ENCODE peak calls at places on chromosomes 2 and 18, in nine cellular contexts. I is HuH-7.5; Y is PC-3; X is Panc1; O is stimulated activated CD8-positive, alpha-beta memory T cell treated with anti-CD3 and anti-CD28 coated beads, Interleukin-15, amount 100 ng/mL, for 4 hours; Z is endothelial cell; L is NCI-H1436; B is islet precursor cell; C is mesothelial cell of epicardium. R is an unnamed sample.

GRCh38 chr2:241901018-241901380 is 31.5 kb downstream of the RTP5 start:
- DNase-seq in I (no peak), Y (no peak), X (no peak), O (no peak), Z (no peak), L (no peak), B (peak), C (no peak), R (no peak)

GRCh38 chr2:67251741-67252140 is 145.4 kb upstream of the ETAA1 start:
- DNase-seq in I (no peak), Y (no peak), X (no peak), O (no peak), Z (no peak), L (no peak), B (no peak), C (no peak), R (no peak)

GRCh38 chr2:148509703-148510036 is 134.9 kb upstream of the EPC2 start:
- DNase-seq in I (no peak), Y (no peak), X (no peak), O (no peak), Z (no peak), L (no peak), B (no peak), C (no peak), R (no peak)

GRCh38 chr18:74623047-74623816 is 25.6 kb downstream of the ZNF407 start:
- DNase-seq in I (no peak), Y (peak), X (no peak), O (no peak), Z (no peak), L (no peak), B (no peak), C (no peak), R (peak)

GRCh38 chr18:35131387-35132283 is 90.4 kb downstream of the MAPRE2 start:
- DNase-seq in I (no peak), Y (no peak), X (no peak), O (no peak), Z (no peak), L (no peak), B (no peak), C (no peak), R (no peak)

GRCh38 chr2:234863043-234863934 is 88.5 kb upstream of the SH3BP4 start:
- DNase-seq in I (no peak), Y (peak), X (no peak), O (no peak), Z (no peak), L (no peak), B (peak), C (no peak), R (peak)

GRCh38 chr18:22817844-22818243 is 115.3 kb upstream of the RBBP8 start:
- DNase-seq in I (no peak), Y (peak), X (no peak), O (no peak), Z (no peak), L (no peak), B (no peak), C (no peak), R (peak)

GRCh38 chr2:23617167-23617787 is 232.3 kb downstream of the KLHL29 start:
- DNase-seq in I (no peak), Y (no peak), X (no peak), O (no peak), Z (no peak), L (no peak), B (no peak), C (no peak), R (no peak)

GRCh38 chr2:37997629-37998028 is 72.5 kb downstream of the RMDN2 start:
- DNase-seq in I (no peak), Y (peak), X (no peak), O (no peak), Z (no peak), L (no peak), B (no peak), C (no peak), R (no peak)

GRCh38 chr2:42618116-42618515 is 49.7 kb downstream of the MTA3 start:
- DNase-seq in I (no peak), Y (no peak), X (no peak), O (no peak), Z (no peak), L (no peak), B (no peak), C (no peak), R (no peak)

GRCh38 chr2:46967990-46968647 is 52.5 kb upstream of the MCFD2 start:
- DNase-seq in I (no peak), Y (peak), X (no peak), O (no peak), Z (no peak), L (no peak), B (peak), C (no peak), R (no peak)

GRCh38 chr18:74718312-74718711 is 120.6 kb downstream of the ZNF407 start:
- DNase-seq in I (no peak), Y (no peak), X (no peak), O (no peak), Z (no peak), L (no peak), B (no peak), C (no peak), R (no peak)

GRCh38 chr2:20597868-20598183 is 53.1 kb downstream of the HS1BP3 start:
- DNase-seq in I (no peak), Y (no peak), X (no peak), O (no peak), Z (no peak), L (no peak), B (peak), C (no peak), R (no peak)

GRCh38 chr2:4073178-4073577 is 369.8 kb downstream of the DCDC2C start:
- DNase-seq in I (no peak), Y (no peak), X (no peak), O (no peak), Z (no peak), L (no peak), B (no peak), C (no peak), R (no peak)

GRCh38 chr2:235709124-235709813 is 215.4 kb downstream of the AGAP1 start:
- DNase-seq in I (peak), Y (peak), X (no peak), O (no peak), Z (no peak), L (no peak), B (peak), C (no peak), R (no peak)

GRCh38 chr2:241445426-241445825 is 63.0 kb downstream of the STK25 start:
- DNase-seq in I (no peak), Y (no peak), X (no peak), O (no peak), Z (no peak), L (no peak), B (no peak), C (no peak), R (no peak)

GRCh38 chr18:47758000-47758399 is 172.5 kb downstream of the SMAD2 start:
- DNase-seq in I (no peak), Y (peak), X (no peak), O (no peak), Z (no peak), L (no peak), B (no peak), C (no peak), R (no peak)

GRCh38 chr2:83282851-83283250 is 1176.2 kb downstream of the SUCLG1 start:
- DNase-seq in I (no peak), Y (no peak), X (no peak), O (no peak), Z (no peak), L (no peak), B (no peak), C (no peak), R (no peak)

GRCh38 chr2:101442667-101443061 is 32.2 kb downstream of the RFX8 start:
- DNase-seq in I (no peak), Y (peak), X (no peak), O (no peak), Z (no peak), L (no peak), B (no peak), C (no peak), R (no peak)

GRCh38 chr2:43879261-43879660 is 40.5 kb downstream of the ABCG8 start:
- DNase-seq in I (no peak), Y (no peak), X (no peak), O (no peak), Z (no peak), L (no peak), B (no peak), C (no peak), R (no peak)

GRCh38 chr2:218077464-218078216 is 8.6 kb downstream of the RUFY4 start:
- DNase-seq in I (no peak), Y (no peak), X (no peak), O (no peak), Z (no peak), L (no peak), B (peak), C (no peak), R (no peak)

GRCh38 chr2:32812316-32812715 is 134.4 kb upstream of the LTBP1 start:
- DNase-seq in I (no peak), Y (no peak), X (no peak), O (no peak), Z (no peak), L (no peak), B (no peak), C (no peak), R (no peak)

GRCh38 chr2:153110477-153110876 is 368.1 kb downstream of the RPRM start:
- DNase-seq in I (no peak), Y (no peak), X (no peak), O (no peak), Z (no peak), L (no peak), B (no peak), C (no peak), R (no peak)

GRCh38 chr2:70888925-70889715 is 46.6 kb upstream of the ATP6V1B1 start:
- DNase-seq in I (no peak), Y (no peak), X (no peak), O (no peak), Z (no peak), L (no peak), B (peak), C (no peak), R (no peak)

GRCh38 chr2:72627059-72627458 is 198.8 kb downstream of the EXOC6B start:
- DNase-seq in I (no peak), Y (no peak), X (no peak), O (no peak), Z (no peak), L (no peak), B (no peak), C (no peak), R (no peak)

GRCh38 chr2:220144411-220144810 is 517.0 kb downstream of the SLC4A3 start:
- DNase-seq in I (no peak), Y (peak), X (no peak), O (no peak), Z (no peak), L (no peak), B (no peak), C (no peak), R (no peak)